ENCODE peak calls at places on chromosomes 5 and 9, in nine cellular contexts. One of them, this sample, is unnamed.
A peak's percentile ranks its signal among the peaks of the same experiment; 100 is the strongest.

GRCh38 chr9:20321683-20322082 is 300.6 kb downstream of the MLLT3 start:
- DNase-seq in stomach: no peak
- DNase-seq in mammary epithelial cell: no peak
- DNase-seq in lung: no peak
- DNase-seq in PC-3: no peak
- DNase-seq in cardiac muscle cell: no peak
- DNase-seq in tibial nerve: no peak
- DNase-seq in testis: no peak
- DNase-seq in mucosa of descending colon: no peak
- DNase-seq in this sample: no peak

GRCh38 chr5:124230456-124230855 is 516.0 kb downstream of the ZNF608 start:
- DNase-seq in stomach: no peak
- DNase-seq in mammary epithelial cell: no peak
- DNase-seq in lung: no peak
- DNase-seq in PC-3: no peak
- DNase-seq in cardiac muscle cell: no peak
- DNase-seq in tibial nerve: no peak
- DNase-seq in testis: no peak
- DNase-seq in mucosa of descending colon: no peak
- DNase-seq in this sample: no peak

GRCh38 chr9:33765411-33765810 is 29.9 kb upstream of the PRSS3 start:
- DNase-seq in stomach: no peak
- DNase-seq in mammary epithelial cell: peak; percentile 86
- DNase-seq in lung: no peak
- DNase-seq in PC-3: peak; percentile 86
- DNase-seq in cardiac muscle cell: peak; percentile 46
- DNase-seq in tibial nerve: no peak
- DNase-seq in testis: no peak
- DNase-seq in mucosa of descending colon: no peak
- DNase-seq in this sample: no peak

GRCh38 chr5:157718529-157718928 is 12.7 kb upstream of the THG1L start:
- DNase-seq in stomach: no peak
- DNase-seq in mammary epithelial cell: peak; percentile 52
- DNase-seq in lung: no peak
- DNase-seq in PC-3: peak; percentile 92
- DNase-seq in cardiac muscle cell: peak; percentile 82
- DNase-seq in tibial nerve: peak; percentile 47
- DNase-seq in testis: no peak
- DNase-seq in mucosa of descending colon: peak; percentile 47
- DNase-seq in this sample: no peak

GRCh38 chr5:151164687-151165392 is 7.3 kb upstream of the ANXA6 start:
- DNase-seq in stomach: peak; percentile 82
- DNase-seq in mammary epithelial cell: peak; percentile 60
- DNase-seq in lung: peak; percentile 84
- DNase-seq in PC-3: peak; percentile 90
- DNase-seq in cardiac muscle cell: peak; percentile 85
- DNase-seq in tibial nerve: peak; percentile 88
- DNase-seq in testis: peak; percentile 87
- DNase-seq in mucosa of descending colon: peak; percentile 89
- DNase-seq in this sample: peak; percentile 61

GRCh38 chr5:118220491-118220890 is 767.9 kb downstream of the DTWD2 start:
- DNase-seq in stomach: no peak
- DNase-seq in mammary epithelial cell: no peak
- DNase-seq in lung: no peak
- DNase-seq in PC-3: no peak
- DNase-seq in cardiac muscle cell: no peak
- DNase-seq in tibial nerve: no peak
- DNase-seq in testis: no peak
- DNase-seq in mucosa of descending colon: no peak
- DNase-seq in this sample: no peak

GRCh38 chr5:107567901-107568671 is 102.7 kb downstream of the EFNA5 start:
- DNase-seq in stomach: no peak
- DNase-seq in mammary epithelial cell: peak; percentile 79
- DNase-seq in lung: no peak
- DNase-seq in PC-3: no peak
- DNase-seq in cardiac muscle cell: no peak
- DNase-seq in tibial nerve: no peak
- DNase-seq in testis: no peak
- DNase-seq in mucosa of descending colon: no peak
- DNase-seq in this sample: no peak

GRCh38 chr5:71769265-71769664 is 50.2 kb downstream of the CARTPT start:
- DNase-seq in stomach: no peak
- DNase-seq in mammary epithelial cell: no peak
- DNase-seq in lung: no peak
- DNase-seq in PC-3: no peak
- DNase-seq in cardiac muscle cell: no peak
- DNase-seq in tibial nerve: no peak
- DNase-seq in testis: no peak
- DNase-seq in mucosa of descending colon: no peak
- DNase-seq in this sample: no peak

GRCh38 chr9:113742471-113742870 is 133.6 kb upstream of the ZNF618 start:
- DNase-seq in stomach: no peak
- DNase-seq in mammary epithelial cell: no peak
- DNase-seq in lung: no peak
- DNase-seq in PC-3: no peak
- DNase-seq in cardiac muscle cell: no peak
- DNase-seq in tibial nerve: no peak
- DNase-seq in testis: no peak
- DNase-seq in mucosa of descending colon: no peak
- DNase-seq in this sample: no peak

GRCh38 chr9:73151653-73152382 is at the start of gene ANXA1:
- DNase-seq in stomach: no peak
- DNase-seq in mammary epithelial cell: peak; percentile 93
- DNase-seq in lung: no peak
- DNase-seq in PC-3: peak; percentile 86
- DNase-seq in cardiac muscle cell: peak; percentile 92
- DNase-seq in tibial nerve: peak; percentile 55
- DNase-seq in testis: no peak
- DNase-seq in mucosa of descending colon: peak; percentile 48
- DNase-seq in this sample: peak; percentile 31

GRCh38 chr9:76905661-76905983 is 292 bp downstream of the PRUNE2 start:
- DNase-seq in stomach: no peak
- DNase-seq in mammary epithelial cell: no peak
- DNase-seq in lung: no peak
- DNase-seq in PC-3: no peak
- DNase-seq in cardiac muscle cell: no peak
- DNase-seq in tibial nerve: no peak
- DNase-seq in testis: no peak
- DNase-seq in mucosa of descending colon: no peak
- DNase-seq in this sample: no peak

GRCh38 chr5:102670224-102670836 is 84.8 kb upstream of the PAM start:
- DNase-seq in stomach: no peak
- DNase-seq in mammary epithelial cell: peak; percentile 12
- DNase-seq in lung: no peak
- DNase-seq in PC-3: peak; percentile 76
- DNase-seq in cardiac muscle cell: peak; percentile 25
- DNase-seq in tibial nerve: no peak
- DNase-seq in testis: peak; percentile 31
- DNase-seq in mucosa of descending colon: peak; percentile 7
- DNase-seq in this sample: peak; percentile 12

GRCh38 chr5:132009706-132010405 is 1.6 kb downstream of the ACSL6 start:
- DNase-seq in stomach: no peak
- DNase-seq in mammary epithelial cell: no peak
- DNase-seq in lung: no peak
- DNase-seq in PC-3: no peak
- DNase-seq in cardiac muscle cell: no peak
- DNase-seq in tibial nerve: no peak
- DNase-seq in testis: no peak
- DNase-seq in mucosa of descending colon: no peak
- DNase-seq in this sample: no peak

GRCh38 chr5:132008961-132009680 is 2.3 kb downstream of the ACSL6 start:
- DNase-seq in stomach: no peak
- DNase-seq in mammary epithelial cell: peak; percentile 84
- DNase-seq in lung: no peak
- DNase-seq in PC-3: peak; percentile 21
- DNase-seq in cardiac muscle cell: no peak
- DNase-seq in tibial nerve: no peak
- DNase-seq in testis: no peak
- DNase-seq in mucosa of descending colon: no peak
- DNase-seq in this sample: no peak

GRCh38 chr5:132007399-132008162 is 3.9 kb downstream of the ACSL6 start:
- DNase-seq in stomach: peak; percentile 85
- DNase-seq in mammary epithelial cell: peak; percentile 71
- DNase-seq in lung: peak; percentile 82
- DNase-seq in PC-3: peak; percentile 80
- DNase-seq in cardiac muscle cell: peak; percentile 89
- DNase-seq in tibial nerve: peak; percentile 92
- DNase-seq in testis: peak; percentile 94
- DNase-seq in mucosa of descending colon: peak; percentile 98
- DNase-seq in this sample: peak; percentile 34

GRCh38 chr5:132006331-132007120 is 4.9 kb downstream of the ACSL6 start:
- DNase-seq in stomach: no peak
- DNase-seq in mammary epithelial cell: no peak
- DNase-seq in lung: no peak
- DNase-seq in PC-3: no peak
- DNase-seq in cardiac muscle cell: no peak
- DNase-seq in tibial nerve: no peak
- DNase-seq in testis: no peak
- DNase-seq in mucosa of descending colon: no peak
- DNase-seq in this sample: no peak

DNA sequence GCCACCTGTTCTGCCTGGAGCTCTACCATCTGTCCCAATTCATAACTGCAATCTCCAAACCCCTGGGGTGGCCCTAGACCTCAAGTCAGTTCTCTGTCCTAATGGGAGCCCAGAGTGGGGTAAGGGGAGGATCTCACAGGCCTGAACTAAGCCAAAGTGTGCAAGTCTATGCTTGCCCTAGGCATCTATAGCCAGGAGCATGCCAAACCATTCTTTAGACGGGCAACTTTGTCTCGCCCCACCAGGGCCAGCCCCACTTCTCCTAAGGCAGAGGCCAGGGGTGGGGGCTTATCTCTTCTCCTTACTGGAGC is 3.3 kb downstream of the ACSL6 start:
- DNase-seq in stomach: no peak
- DNase-seq in mammary epithelial cell: peak; percentile 56
- DNase-seq in lung: no peak
- DNase-seq in PC-3: no peak
- DNase-seq in cardiac muscle cell: no peak
- DNase-seq in tibial nerve: no peak
- DNase-seq in testis: no peak
- DNase-seq in mucosa of descending colon: no peak
- DNase-seq in this sample: no peak
- TF ChIP-seq CTCF in stomach: peak; percentile 2
- TF ChIP-seq CTCF in mammary epithelial cell: no peak
- TF ChIP-seq CTCF in lung: no peak
- TF ChIP-seq CTCF in PC-3: peak; percentile 26
- TF ChIP-seq CTCF in cardiac muscle cell: peak; percentile 3
- TF ChIP-seq CTCF in tibial nerve: no peak
- TF ChIP-seq CTCF in testis: no peak
- TF ChIP-seq CTCF in mucosa of descending colon: peak; percentile 1
- TF ChIP-seq CTCF in this sample: no peak

GRCh38 chr9:3873818-3874217 is 348.0 kb upstream of the RFX3 start:
- DNase-seq in stomach: no peak
- DNase-seq in mammary epithelial cell: no peak
- DNase-seq in lung: no peak
- DNase-seq in PC-3: no peak
- DNase-seq in cardiac muscle cell: peak; percentile 52
- DNase-seq in tibial nerve: no peak
- DNase-seq in testis: no peak
- DNase-seq in mucosa of descending colon: no peak
- DNase-seq in this sample: no peak

GRCh38 chr9:3874472-3875370 is 348.9 kb upstream of the RFX3 start:
- DNase-seq in stomach: no peak
- DNase-seq in mammary epithelial cell: no peak
- DNase-seq in lung: no peak
- DNase-seq in PC-3: no peak
- DNase-seq in cardiac muscle cell: no peak
- DNase-seq in tibial nerve: no peak
- DNase-seq in testis: no peak
- DNase-seq in mucosa of descending colon: no peak
- DNase-seq in this sample: no peak

GRCh38 chr9:3875371-3876132 is 349.8 kb upstream of the RFX3 start:
- DNase-seq in stomach: no peak
- DNase-seq in mammary epithelial cell: peak; percentile 65
- DNase-seq in lung: no peak
- DNase-seq in PC-3: peak; percentile 97
- DNase-seq in cardiac muscle cell: peak; percentile 79
- DNase-seq in tibial nerve: no peak
- DNase-seq in testis: no peak
- DNase-seq in mucosa of descending colon: no peak
- DNase-seq in this sample: no peak

GRCh38 chr9:3879315-3879714 is 353.5 kb upstream of the RFX3 start:
- DNase-seq in stomach: no peak
- DNase-seq in mammary epithelial cell: no peak
- DNase-seq in lung: no peak
- DNase-seq in PC-3: no peak
- DNase-seq in cardiac muscle cell: no peak
- DNase-seq in tibial nerve: no peak
- DNase-seq in testis: no peak
- DNase-seq in mucosa of descending colon: no peak
- DNase-seq in this sample: no peak

DNA sequence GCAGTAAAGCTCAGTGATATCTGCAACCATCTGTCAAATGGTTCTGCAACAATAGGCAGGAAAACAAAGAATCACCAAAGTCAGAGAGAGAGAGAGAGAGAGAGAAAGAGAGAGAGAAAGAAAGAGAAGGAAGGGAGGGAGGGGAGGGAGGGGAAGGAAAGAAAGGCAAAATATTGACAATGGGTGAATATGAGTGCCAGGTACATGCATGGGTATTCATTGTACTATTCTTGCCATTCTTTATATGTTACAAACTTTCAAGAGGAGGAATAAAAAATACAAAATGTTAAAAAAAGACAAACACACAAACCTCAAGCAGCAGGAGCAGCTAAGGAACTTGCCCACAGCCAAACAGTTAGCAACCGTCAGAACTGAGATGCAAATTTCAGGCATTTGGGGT is 350.8 kb upstream of the RFX3 start:
- DNase-seq in stomach: no peak
- DNase-seq in mammary epithelial cell: no peak
- DNase-seq in lung: no peak
- DNase-seq in PC-3: no peak
- DNase-seq in cardiac muscle cell: no peak
- DNase-seq in tibial nerve: no peak
- DNase-seq in testis: no peak
- DNase-seq in mucosa of descending colon: no peak
- DNase-seq in this sample: no peak
- H3K4me1 ChIP-seq in stomach: no peaks in the 10 kb centered on the region
- H3K4me1 ChIP-seq in mammary epithelial cell: peaks cover 24% of the 10 kb centered on the region
- H3K4me1 ChIP-seq in lung: no peaks in the 10 kb centered on the region
- H3K4me1 ChIP-seq in PC-3: peaks cover 42% of the 10 kb centered on the region
- H3K4me1 ChIP-seq in cardiac muscle cell: peaks cover 3% of the 10 kb centered on the region
- H3K4me1 ChIP-seq in tibial nerve: no peaks in the 10 kb centered on the region
- H3K4me1 ChIP-seq in testis: no peaks in the 10 kb centered on the region
- H3K4me1 ChIP-seq in mucosa of descending colon: no peaks in the 10 kb centered on the region
- H3K4me1 ChIP-seq in this sample: no peaks in the 10 kb centered on the region

GRCh38 chr5:94217745-94218144 is 400.7 kb downstream of the KIAA0825 start:
- DNase-seq in stomach: no peak
- DNase-seq in mammary epithelial cell: no peak
- DNase-seq in lung: no peak
- DNase-seq in PC-3: peak; percentile 34
- DNase-seq in cardiac muscle cell: no peak
- DNase-seq in tibial nerve: no peak
- DNase-seq in testis: no peak
- DNase-seq in mucosa of descending colon: no peak
- DNase-seq in this sample: no peak
- TF ChIP-seq CTCF in stomach: no peak
- TF ChIP-seq CTCF in mammary epithelial cell: no peak
- TF ChIP-seq CTCF in lung: no peak
- TF ChIP-seq CTCF in PC-3: no peak
- TF ChIP-seq CTCF in cardiac muscle cell: no peak
- TF ChIP-seq CTCF in tibial nerve: no peak
- TF ChIP-seq CTCF in testis: no peak
- TF ChIP-seq CTCF in mucosa of descending colon: no peak
- TF ChIP-seq CTCF in this sample: no peak

GRCh38 chr5:139635191-139635590 is 13.0 kb upstream of the CXXC5 start:
- DNase-seq in stomach: no peak
- DNase-seq in mammary epithelial cell: no peak
- DNase-seq in lung: no peak
- DNase-seq in PC-3: no peak
- DNase-seq in cardiac muscle cell: no peak
- DNase-seq in tibial nerve: no peak
- DNase-seq in testis: peak; percentile 12
- DNase-seq in mucosa of descending colon: peak; percentile 17
- DNase-seq in this sample: no peak
- H3K4me1 ChIP-seq in stomach: peaks cover 43% of the 10 kb centered on the region
- H3K4me1 ChIP-seq in mammary epithelial cell: peaks cover 25% of the 10 kb centered on the region
- H3K4me1 ChIP-seq in lung: peaks cover 14% of the 10 kb centered on the region
- H3K4me1 ChIP-seq in PC-3: peaks cover 37% of the 10 kb centered on the region
- H3K4me1 ChIP-seq in cardiac muscle cell: peaks cover 27% of the 10 kb centered on the region
- H3K4me1 ChIP-seq in tibial nerve: peaks cover 64% of the 10 kb centered on the region
- H3K4me1 ChIP-seq in testis: peaks cover 56% of the 10 kb centered on the region
- H3K4me1 ChIP-seq in mucosa of descending colon: peaks cover 48% of the 10 kb centered on the region
- H3K4me1 ChIP-seq in this sample: peaks cover 58% of the 10 kb centered on the region

This sample was measured in heart right ventricle.